ENCODE peak calls at places on chromosomes 13 and 19, in eight cellular contexts. One of them, this sample, is unnamed.

GRCh38 chr19:8456064-8456463 is 11.3 kb downstream of the HNRNPM start:
- DNase-seq in adrenal gland: no peak
- DNase-seq in hepatic stellate cell: no peak
- DNase-seq in smooth muscle cell of the brain vasculature: no peak
- DNase-seq in endothelial cell: peak; percentile 39
- DNase-seq in stimulated activated naive CD8-positive, alpha-beta T cell treated with anti-CD3 and anti-CD28 coated beads, Interleukin-15, amount 100 ng/mL, for 72 hours: no peak
- DNase-seq in fibroblast of gingiva: no peak
- DNase-seq in stimulated activated CD4-positive, alpha-beta T cell treated with anti-CD3 and anti-CD28 coated beads, Interleukin-4, amount 100 ng/mL, for 24 hours: no peak
- DNase-seq in this sample: no peak

GRCh38 chr19:40614595-40615411 is 13.6 kb downstream of the LTBP4 start:
- DNase-seq in adrenal gland: peak; percentile 77
- DNase-seq in hepatic stellate cell: peak; percentile 66
- DNase-seq in smooth muscle cell of the brain vasculature: peak; percentile 67
- DNase-seq in endothelial cell: peak; percentile 64
- DNase-seq in stimulated activated naive CD8-positive, alpha-beta T cell treated with anti-CD3 and anti-CD28 coated beads, Interleukin-15, amount 100 ng/mL, for 72 hours: peak; percentile 85
- DNase-seq in fibroblast of gingiva: peak; percentile 96
- DNase-seq in stimulated activated CD4-positive, alpha-beta T cell treated with anti-CD3 and anti-CD28 coated beads, Interleukin-4, amount 100 ng/mL, for 24 hours: peak; percentile 99
- DNase-seq in this sample: peak; percentile 55

GRCh38 chr13:20195846-20196245 is 3.1 kb upstream of the GJB2 start:
- DNase-seq in adrenal gland: no peak
- DNase-seq in hepatic stellate cell: no peak
- DNase-seq in smooth muscle cell of the brain vasculature: no peak
- DNase-seq in endothelial cell: no peak
- DNase-seq in stimulated activated naive CD8-positive, alpha-beta T cell treated with anti-CD3 and anti-CD28 coated beads, Interleukin-15, amount 100 ng/mL, for 72 hours: no peak
- DNase-seq in fibroblast of gingiva: no peak
- DNase-seq in stimulated activated CD4-positive, alpha-beta T cell treated with anti-CD3 and anti-CD28 coated beads, Interleukin-4, amount 100 ng/mL, for 24 hours: no peak
- DNase-seq in this sample: no peak

GRCh38 chr13:42009057-42009456 is 39.4 kb upstream of the DGKH start:
- DNase-seq in adrenal gland: no peak
- DNase-seq in hepatic stellate cell: no peak
- DNase-seq in smooth muscle cell of the brain vasculature: no peak
- DNase-seq in endothelial cell: no peak
- DNase-seq in stimulated activated naive CD8-positive, alpha-beta T cell treated with anti-CD3 and anti-CD28 coated beads, Interleukin-15, amount 100 ng/mL, for 72 hours: no peak
- DNase-seq in fibroblast of gingiva: no peak
- DNase-seq in stimulated activated CD4-positive, alpha-beta T cell treated with anti-CD3 and anti-CD28 coated beads, Interleukin-4, amount 100 ng/mL, for 24 hours: no peak
- DNase-seq in this sample: no peak

GRCh38 chr13:100235311-100235901 is 146.5 kb downstream of the PCCA start:
- DNase-seq in adrenal gland: peak; percentile 35
- DNase-seq in hepatic stellate cell: peak; percentile 35
- DNase-seq in smooth muscle cell of the brain vasculature: peak; percentile 55
- DNase-seq in endothelial cell: peak; percentile 20
- DNase-seq in stimulated activated naive CD8-positive, alpha-beta T cell treated with anti-CD3 and anti-CD28 coated beads, Interleukin-15, amount 100 ng/mL, for 72 hours: no peak
- DNase-seq in fibroblast of gingiva: peak; percentile 56
- DNase-seq in stimulated activated CD4-positive, alpha-beta T cell treated with anti-CD3 and anti-CD28 coated beads, Interleukin-4, amount 100 ng/mL, for 24 hours: peak; percentile 19
- DNase-seq in this sample: peak; percentile 79

GRCh38 chr13:44263920-44264610 is 109.6 kb upstream of the SERP2 start:
- DNase-seq in adrenal gland: no peak
- DNase-seq in hepatic stellate cell: no peak
- DNase-seq in smooth muscle cell of the brain vasculature: no peak
- DNase-seq in endothelial cell: no peak
- DNase-seq in stimulated activated naive CD8-positive, alpha-beta T cell treated with anti-CD3 and anti-CD28 coated beads, Interleukin-15, amount 100 ng/mL, for 72 hours: no peak
- DNase-seq in fibroblast of gingiva: peak; percentile 58
- DNase-seq in stimulated activated CD4-positive, alpha-beta T cell treated with anti-CD3 and anti-CD28 coated beads, Interleukin-4, amount 100 ng/mL, for 24 hours: no peak
- DNase-seq in this sample: no peak

GRCh38 chr13:110820311-110820710 is 94.6 kb downstream of the ANKRD10 start:
- DNase-seq in adrenal gland: no peak
- DNase-seq in hepatic stellate cell: no peak
- DNase-seq in smooth muscle cell of the brain vasculature: no peak
- DNase-seq in endothelial cell: no peak
- DNase-seq in stimulated activated naive CD8-positive, alpha-beta T cell treated with anti-CD3 and anti-CD28 coated beads, Interleukin-15, amount 100 ng/mL, for 72 hours: no peak
- DNase-seq in fibroblast of gingiva: no peak
- DNase-seq in stimulated activated CD4-positive, alpha-beta T cell treated with anti-CD3 and anti-CD28 coated beads, Interleukin-4, amount 100 ng/mL, for 24 hours: no peak
- DNase-seq in this sample: peak; percentile 91

GRCh38 chr19:29663861-29664752 is 1.2 kb upstream of the PLEKHF1 start:
- DNase-seq in adrenal gland: no peak
- DNase-seq in hepatic stellate cell: no peak
- DNase-seq in smooth muscle cell of the brain vasculature: no peak
- DNase-seq in endothelial cell: no peak
- DNase-seq in stimulated activated naive CD8-positive, alpha-beta T cell treated with anti-CD3 and anti-CD28 coated beads, Interleukin-15, amount 100 ng/mL, for 72 hours: no peak
- DNase-seq in fibroblast of gingiva: no peak
- DNase-seq in stimulated activated CD4-positive, alpha-beta T cell treated with anti-CD3 and anti-CD28 coated beads, Interleukin-4, amount 100 ng/mL, for 24 hours: no peak
- DNase-seq in this sample: no peak

GRCh38 chr13:110187501-110188161 is 119.3 kb downstream of the COL4A1 start:
- DNase-seq in adrenal gland: peak; percentile 51
- DNase-seq in hepatic stellate cell: peak; percentile 68
- DNase-seq in smooth muscle cell of the brain vasculature: peak; percentile 31
- DNase-seq in endothelial cell: no peak
- DNase-seq in stimulated activated naive CD8-positive, alpha-beta T cell treated with anti-CD3 and anti-CD28 coated beads, Interleukin-15, amount 100 ng/mL, for 72 hours: no peak
- DNase-seq in fibroblast of gingiva: peak; percentile 57
- DNase-seq in stimulated activated CD4-positive, alpha-beta T cell treated with anti-CD3 and anti-CD28 coated beads, Interleukin-4, amount 100 ng/mL, for 24 hours: no peak
- DNase-seq in this sample: no peak

GRCh38 chr19:30780032-30780431 is 407.8 kb downstream of the ZNF536 start:
- DNase-seq in adrenal gland: no peak
- DNase-seq in hepatic stellate cell: no peak
- DNase-seq in smooth muscle cell of the brain vasculature: no peak
- DNase-seq in endothelial cell: no peak
- DNase-seq in stimulated activated naive CD8-positive, alpha-beta T cell treated with anti-CD3 and anti-CD28 coated beads, Interleukin-15, amount 100 ng/mL, for 72 hours: no peak
- DNase-seq in fibroblast of gingiva: no peak
- DNase-seq in stimulated activated CD4-positive, alpha-beta T cell treated with anti-CD3 and anti-CD28 coated beads, Interleukin-4, amount 100 ng/mL, for 24 hours: no peak
- DNase-seq in this sample: no peak

GRCh38 chr13:108924154-108924940 is 294.9 kb downstream of the MYO16 start:
- DNase-seq in adrenal gland: no peak
- DNase-seq in hepatic stellate cell: peak; percentile 29
- DNase-seq in smooth muscle cell of the brain vasculature: no peak
- DNase-seq in endothelial cell: no peak
- DNase-seq in stimulated activated naive CD8-positive, alpha-beta T cell treated with anti-CD3 and anti-CD28 coated beads, Interleukin-15, amount 100 ng/mL, for 72 hours: no peak
- DNase-seq in fibroblast of gingiva: no peak
- DNase-seq in stimulated activated CD4-positive, alpha-beta T cell treated with anti-CD3 and anti-CD28 coated beads, Interleukin-4, amount 100 ng/mL, for 24 hours: no peak
- DNase-seq in this sample: no peak

GRCh38 chr13:50131998-50132936 is 117.0 kb downstream of the KCNRG start:
- DNase-seq in adrenal gland: no peak
- DNase-seq in hepatic stellate cell: no peak
- DNase-seq in smooth muscle cell of the brain vasculature: no peak
- DNase-seq in endothelial cell: no peak
- DNase-seq in stimulated activated naive CD8-positive, alpha-beta T cell treated with anti-CD3 and anti-CD28 coated beads, Interleukin-15, amount 100 ng/mL, for 72 hours: no peak
- DNase-seq in fibroblast of gingiva: no peak
- DNase-seq in stimulated activated CD4-positive, alpha-beta T cell treated with anti-CD3 and anti-CD28 coated beads, Interleukin-4, amount 100 ng/mL, for 24 hours: peak; percentile 30
- DNase-seq in this sample: no peak

GRCh38 chr13:32298695-32299094 is 16.5 kb downstream of the ZAR1L start:
- DNase-seq in adrenal gland: no peak
- DNase-seq in hepatic stellate cell: no peak
- DNase-seq in smooth muscle cell of the brain vasculature: no peak
- DNase-seq in endothelial cell: no peak
- DNase-seq in stimulated activated naive CD8-positive, alpha-beta T cell treated with anti-CD3 and anti-CD28 coated beads, Interleukin-15, amount 100 ng/mL, for 72 hours: no peak
- DNase-seq in fibroblast of gingiva: no peak
- DNase-seq in stimulated activated CD4-positive, alpha-beta T cell treated with anti-CD3 and anti-CD28 coated beads, Interleukin-4, amount 100 ng/mL, for 24 hours: no peak
- DNase-seq in this sample: no peak

GRCh38 chr19:10052602-10053360 is 33.3 kb upstream of the SHFL start:
- DNase-seq in adrenal gland: no peak
- DNase-seq in hepatic stellate cell: no peak
- DNase-seq in smooth muscle cell of the brain vasculature: no peak
- DNase-seq in endothelial cell: no peak
- DNase-seq in stimulated activated naive CD8-positive, alpha-beta T cell treated with anti-CD3 and anti-CD28 coated beads, Interleukin-15, amount 100 ng/mL, for 72 hours: no peak
- DNase-seq in fibroblast of gingiva: no peak
- DNase-seq in stimulated activated CD4-positive, alpha-beta T cell treated with anti-CD3 and anti-CD28 coated beads, Interleukin-4, amount 100 ng/mL, for 24 hours: no peak
- DNase-seq in this sample: no peak

GRCh38 chr13:67642638-67643037 is 412.5 kb upstream of the PCDH9 start:
- DNase-seq in adrenal gland: no peak
- DNase-seq in hepatic stellate cell: no peak
- DNase-seq in smooth muscle cell of the brain vasculature: no peak
- DNase-seq in endothelial cell: no peak
- DNase-seq in stimulated activated naive CD8-positive, alpha-beta T cell treated with anti-CD3 and anti-CD28 coated beads, Interleukin-15, amount 100 ng/mL, for 72 hours: no peak
- DNase-seq in fibroblast of gingiva: no peak
- DNase-seq in stimulated activated CD4-positive, alpha-beta T cell treated with anti-CD3 and anti-CD28 coated beads, Interleukin-4, amount 100 ng/mL, for 24 hours: no peak
- DNase-seq in this sample: no peak

GRCh38 chr19:3463959-3464796 is 16.1 kb downstream of the SMIM24 start:
- DNase-seq in adrenal gland: no peak
- DNase-seq in hepatic stellate cell: no peak
- DNase-seq in smooth muscle cell of the brain vasculature: no peak
- DNase-seq in endothelial cell: no peak
- DNase-seq in stimulated activated naive CD8-positive, alpha-beta T cell treated with anti-CD3 and anti-CD28 coated beads, Interleukin-15, amount 100 ng/mL, for 72 hours: no peak
- DNase-seq in fibroblast of gingiva: no peak
- DNase-seq in stimulated activated CD4-positive, alpha-beta T cell treated with anti-CD3 and anti-CD28 coated beads, Interleukin-4, amount 100 ng/mL, for 24 hours: no peak
- DNase-seq in this sample: no peak

GRCh38 chr13:113187263-113187669 is 21.2 kb downstream of the PCID2 start:
- DNase-seq in adrenal gland: peak; percentile 88
- DNase-seq in hepatic stellate cell: peak; percentile 95
- DNase-seq in smooth muscle cell of the brain vasculature: peak; percentile 92
- DNase-seq in endothelial cell: no peak
- DNase-seq in stimulated activated naive CD8-positive, alpha-beta T cell treated with anti-CD3 and anti-CD28 coated beads, Interleukin-15, amount 100 ng/mL, for 72 hours: peak; percentile 56
- DNase-seq in fibroblast of gingiva: peak; percentile 99
- DNase-seq in stimulated activated CD4-positive, alpha-beta T cell treated with anti-CD3 and anti-CD28 coated beads, Interleukin-4, amount 100 ng/mL, for 24 hours: peak; percentile 78
- DNase-seq in this sample: peak; percentile 10

GRCh38 chr13:109790071-109790470 is 3.7 kb upstream of the IRS2 start:
- DNase-seq in adrenal gland: no peak
- DNase-seq in hepatic stellate cell: no peak
- DNase-seq in smooth muscle cell of the brain vasculature: no peak
- DNase-seq in endothelial cell: no peak
- DNase-seq in stimulated activated naive CD8-positive, alpha-beta T cell treated with anti-CD3 and anti-CD28 coated beads, Interleukin-15, amount 100 ng/mL, for 72 hours: no peak
- DNase-seq in fibroblast of gingiva: peak; percentile 67
- DNase-seq in stimulated activated CD4-positive, alpha-beta T cell treated with anti-CD3 and anti-CD28 coated beads, Interleukin-4, amount 100 ng/mL, for 24 hours: no peak
- DNase-seq in this sample: no peak

GRCh38 chr13:110777251-110777820 is 63.8 kb downstream of the ING1 start:
- DNase-seq in adrenal gland: no peak
- DNase-seq in hepatic stellate cell: no peak
- DNase-seq in smooth muscle cell of the brain vasculature: no peak
- DNase-seq in endothelial cell: no peak
- DNase-seq in stimulated activated naive CD8-positive, alpha-beta T cell treated with anti-CD3 and anti-CD28 coated beads, Interleukin-15, amount 100 ng/mL, for 72 hours: no peak
- DNase-seq in fibroblast of gingiva: no peak
- DNase-seq in stimulated activated CD4-positive, alpha-beta T cell treated with anti-CD3 and anti-CD28 coated beads, Interleukin-4, amount 100 ng/mL, for 24 hours: no peak
- DNase-seq in this sample: no peak

GRCh38 chr19:8577247-8577646 is at the start of gene MYO1F:
- DNase-seq in adrenal gland: peak; percentile 43
- DNase-seq in hepatic stellate cell: no peak
- DNase-seq in smooth muscle cell of the brain vasculature: no peak
- DNase-seq in endothelial cell: no peak
- DNase-seq in stimulated activated naive CD8-positive, alpha-beta T cell treated with anti-CD3 and anti-CD28 coated beads, Interleukin-15, amount 100 ng/mL, for 72 hours: no peak
- DNase-seq in fibroblast of gingiva: no peak
- DNase-seq in stimulated activated CD4-positive, alpha-beta T cell treated with anti-CD3 and anti-CD28 coated beads, Interleukin-4, amount 100 ng/mL, for 24 hours: no peak
- DNase-seq in this sample: no peak

GRCh38 chr19:47381653-47382279 is 32.7 kb downstream of the DHX34 start:
- DNase-seq in adrenal gland: no peak
- DNase-seq in hepatic stellate cell: no peak
- DNase-seq in smooth muscle cell of the brain vasculature: no peak
- DNase-seq in endothelial cell: no peak
- DNase-seq in stimulated activated naive CD8-positive, alpha-beta T cell treated with anti-CD3 and anti-CD28 coated beads, Interleukin-15, amount 100 ng/mL, for 72 hours: no peak
- DNase-seq in fibroblast of gingiva: no peak
- DNase-seq in stimulated activated CD4-positive, alpha-beta T cell treated with anti-CD3 and anti-CD28 coated beads, Interleukin-4, amount 100 ng/mL, for 24 hours: no peak
- DNase-seq in this sample: no peak

GRCh38 chr19:29806098-29806866 is 5.5 kb upstream of the CCNE1 start:
- DNase-seq in adrenal gland: peak; percentile 46
- DNase-seq in hepatic stellate cell: no peak
- DNase-seq in smooth muscle cell of the brain vasculature: no peak
- DNase-seq in endothelial cell: no peak
- DNase-seq in stimulated activated naive CD8-positive, alpha-beta T cell treated with anti-CD3 and anti-CD28 coated beads, Interleukin-15, amount 100 ng/mL, for 72 hours: no peak
- DNase-seq in fibroblast of gingiva: peak; percentile 42
- DNase-seq in stimulated activated CD4-positive, alpha-beta T cell treated with anti-CD3 and anti-CD28 coated beads, Interleukin-4, amount 100 ng/mL, for 24 hours: no peak
- DNase-seq in this sample: no peak

GRCh38 chr19:9413240-9413954 is 22.0 kb downstream of the ZNF266 start:
- DNase-seq in adrenal gland: no peak
- DNase-seq in hepatic stellate cell: no peak
- DNase-seq in smooth muscle cell of the brain vasculature: no peak
- DNase-seq in endothelial cell: no peak
- DNase-seq in stimulated activated naive CD8-positive, alpha-beta T cell treated with anti-CD3 and anti-CD28 coated beads, Interleukin-15, amount 100 ng/mL, for 72 hours: no peak
- DNase-seq in fibroblast of gingiva: no peak
- DNase-seq in stimulated activated CD4-positive, alpha-beta T cell treated with anti-CD3 and anti-CD28 coated beads, Interleukin-4, amount 100 ng/mL, for 24 hours: no peak
- DNase-seq in this sample: no peak

GRCh38 chr13:26971990-26972888 is 199.4 kb downstream of the USP12 start:
- DNase-seq in adrenal gland: no peak
- DNase-seq in hepatic stellate cell: no peak
- DNase-seq in smooth muscle cell of the brain vasculature: no peak
- DNase-seq in endothelial cell: peak; percentile 32
- DNase-seq in stimulated activated naive CD8-positive, alpha-beta T cell treated with anti-CD3 and anti-CD28 coated beads, Interleukin-15, amount 100 ng/mL, for 72 hours: peak; percentile 34
- DNase-seq in fibroblast of gingiva: peak; percentile 6
- DNase-seq in stimulated activated CD4-positive, alpha-beta T cell treated with anti-CD3 and anti-CD28 coated beads, Interleukin-4, amount 100 ng/mL, for 24 hours: peak; percentile 6
- DNase-seq in this sample: peak; percentile 93

GRCh38 chr13:51844862-51845573 is at the start of gene TMEM272:
- DNase-seq in adrenal gland: peak; percentile 55
- DNase-seq in hepatic stellate cell: peak; percentile 44
- DNase-seq in smooth muscle cell of the brain vasculature: no peak
- DNase-seq in endothelial cell: peak; percentile 85
- DNase-seq in stimulated activated naive CD8-positive, alpha-beta T cell treated with anti-CD3 and anti-CD28 coated beads, Interleukin-15, amount 100 ng/mL, for 72 hours: peak; percentile 62
- DNase-seq in fibroblast of gingiva: no peak
- DNase-seq in stimulated activated CD4-positive, alpha-beta T cell treated with anti-CD3 and anti-CD28 coated beads, Interleukin-4, amount 100 ng/mL, for 24 hours: peak; percentile 68
- DNase-seq in this sample: peak; percentile 53

GRCh38 chr13:34914416-34914815 is 27.7 kb upstream of the NBEA start:
- DNase-seq in adrenal gland: no peak
- DNase-seq in hepatic stellate cell: no peak
- DNase-seq in smooth muscle cell of the brain vasculature: no peak
- DNase-seq in endothelial cell: no peak
- DNase-seq in stimulated activated naive CD8-positive, alpha-beta T cell treated with anti-CD3 and anti-CD28 coated beads, Interleukin-15, amount 100 ng/mL, for 72 hours: no peak
- DNase-seq in fibroblast of gingiva: no peak
- DNase-seq in stimulated activated CD4-positive, alpha-beta T cell treated with anti-CD3 and anti-CD28 coated beads, Interleukin-4, amount 100 ng/mL, for 24 hours: no peak
- DNase-seq in this sample: no peak

GRCh38 chr13:22092791-22093545 is 422.1 kb downstream of the FGF9 start:
- DNase-seq in adrenal gland: no peak
- DNase-seq in hepatic stellate cell: no peak
- DNase-seq in smooth muscle cell of the brain vasculature: no peak
- DNase-seq in endothelial cell: no peak
- DNase-seq in stimulated activated naive CD8-positive, alpha-beta T cell treated with anti-CD3 and anti-CD28 coated beads, Interleukin-15, amount 100 ng/mL, for 72 hours: no peak
- DNase-seq in fibroblast of gingiva: no peak
- DNase-seq in stimulated activated CD4-positive, alpha-beta T cell treated with anti-CD3 and anti-CD28 coated beads, Interleukin-4, amount 100 ng/mL, for 24 hours: no peak
- DNase-seq in this sample: no peak

GRCh38 chr13:50645092-50645491 is 198.4 kb downstream of the DLEU7 start:
- DNase-seq in adrenal gland: no peak
- DNase-seq in hepatic stellate cell: no peak
- DNase-seq in smooth muscle cell of the brain vasculature: no peak
- DNase-seq in endothelial cell: no peak
- DNase-seq in stimulated activated naive CD8-positive, alpha-beta T cell treated with anti-CD3 and anti-CD28 coated beads, Interleukin-15, amount 100 ng/mL, for 72 hours: no peak
- DNase-seq in fibroblast of gingiva: no peak
- DNase-seq in stimulated activated CD4-positive, alpha-beta T cell treated with anti-CD3 and anti-CD28 coated beads, Interleukin-4, amount 100 ng/mL, for 24 hours: no peak
- DNase-seq in this sample: no peak

GRCh38 chr13:109678459-109678858 is 107.9 kb downstream of the IRS2 start:
- DNase-seq in adrenal gland: no peak
- DNase-seq in hepatic stellate cell: no peak
- DNase-seq in smooth muscle cell of the brain vasculature: no peak
- DNase-seq in endothelial cell: no peak
- DNase-seq in stimulated activated naive CD8-positive, alpha-beta T cell treated with anti-CD3 and anti-CD28 coated beads, Interleukin-15, amount 100 ng/mL, for 72 hours: no peak
- DNase-seq in fibroblast of gingiva: no peak
- DNase-seq in stimulated activated CD4-positive, alpha-beta T cell treated with anti-CD3 and anti-CD28 coated beads, Interleukin-4, amount 100 ng/mL, for 24 hours: no peak
- DNase-seq in this sample: no peak

GRCh38 chr13:47904239-47904638 is 96.8 kb downstream of the SUCLA2 start:
- DNase-seq in adrenal gland: no peak
- DNase-seq in hepatic stellate cell: no peak
- DNase-seq in smooth muscle cell of the brain vasculature: no peak
- DNase-seq in endothelial cell: no peak
- DNase-seq in stimulated activated naive CD8-positive, alpha-beta T cell treated with anti-CD3 and anti-CD28 coated beads, Interleukin-15, amount 100 ng/mL, for 72 hours: no peak
- DNase-seq in fibroblast of gingiva: no peak
- DNase-seq in stimulated activated CD4-positive, alpha-beta T cell treated with anti-CD3 and anti-CD28 coated beads, Interleukin-4, amount 100 ng/mL, for 24 hours: no peak
- DNase-seq in this sample: no peak

GRCh38 chr19:43914051-43914450 is 21.0 kb downstream of the ZNF45 start:
- DNase-seq in adrenal gland: no peak
- DNase-seq in hepatic stellate cell: no peak
- DNase-seq in smooth muscle cell of the brain vasculature: no peak
- DNase-seq in endothelial cell: no peak
- DNase-seq in stimulated activated naive CD8-positive, alpha-beta T cell treated with anti-CD3 and anti-CD28 coated beads, Interleukin-15, amount 100 ng/mL, for 72 hours: no peak
- DNase-seq in fibroblast of gingiva: no peak
- DNase-seq in stimulated activated CD4-positive, alpha-beta T cell treated with anti-CD3 and anti-CD28 coated beads, Interleukin-4, amount 100 ng/mL, for 24 hours: no peak
- DNase-seq in this sample: no peak

GRCh38 chr13:67100723-67101122 is 129.4 kb downstream of the PCDH9 start:
- DNase-seq in adrenal gland: no peak
- DNase-seq in hepatic stellate cell: no peak
- DNase-seq in smooth muscle cell of the brain vasculature: no peak
- DNase-seq in endothelial cell: no peak
- DNase-seq in stimulated activated naive CD8-positive, alpha-beta T cell treated with anti-CD3 and anti-CD28 coated beads, Interleukin-15, amount 100 ng/mL, for 72 hours: no peak
- DNase-seq in fibroblast of gingiva: no peak
- DNase-seq in stimulated activated CD4-positive, alpha-beta T cell treated with anti-CD3 and anti-CD28 coated beads, Interleukin-4, amount 100 ng/mL, for 24 hours: no peak
- DNase-seq in this sample: no peak

GRCh38 chr13:102900193-102900608 is 54.4 kb downstream of the ERCC5 start:
- DNase-seq in adrenal gland: no peak
- DNase-seq in hepatic stellate cell: no peak
- DNase-seq in smooth muscle cell of the brain vasculature: no peak
- DNase-seq in endothelial cell: no peak
- DNase-seq in stimulated activated naive CD8-positive, alpha-beta T cell treated with anti-CD3 and anti-CD28 coated beads, Interleukin-15, amount 100 ng/mL, for 72 hours: no peak
- DNase-seq in fibroblast of gingiva: no peak
- DNase-seq in stimulated activated CD4-positive, alpha-beta T cell treated with anti-CD3 and anti-CD28 coated beads, Interleukin-4, amount 100 ng/mL, for 24 hours: no peak
- DNase-seq in this sample: peak; percentile 18

This sample was measured in NCI-H146.